ENCODE peak calls at places on chromosomes 1 and 21, in four cellular contexts. U, K, S and B are unnamed samples.

GRCh38 chr1:153733970-153734369 is 6.1 kb downstream of the INTS3 start:
- DNase-seq in U (no peak), K (no peak), S (no peak), B (no peak)

GRCh38 chr21:33256019-33256418 is 10.1 kb upstream of the IL10RB start:
- DNase-seq in U (no peak), K (no peak), S (no peak), B (no peak)

GRCh38 chr21:43926196-43926595 is 61.2 kb downstream of the AGPAT3 start:
- DNase-seq in U (no peak), K (no peak), S (no peak), B (no peak)

GRCh38 chr1:151831605-151832004 is at the start of gene RORC:
- DNase-seq in U (no peak), K (no peak), S (no peak), B (no peak)

GRCh38 chr1:10867138-10867721 is 70.8 kb upstream of the CASZ1 start:
- DNase-seq in U (peak), K (peak), S (peak), B (peak)

GRCh38 chr1:86227026-86227425 is 70.5 kb upstream of the COL24A1 start:
- DNase-seq in U (no peak), K (no peak), S (no peak), B (no peak)

GRCh38 chr1:32651461-32652073 is 559 bp downstream of the RBBP4 start:
- DNase-seq in U (no peak), K (no peak), S (no peak), B (no peak)

GRCh38 chr1:217770895-217771294 is 139.8 kb downstream of the SPATA17 start:
- DNase-seq in U (no peak), K (no peak), S (no peak), B (no peak)

GRCh38 chr1:219699870-219700269 is 87.0 kb upstream of the ZC3H11B start:
- DNase-seq in U (no peak), K (no peak), S (no peak), B (no peak)

GRCh38 chr1:221939598-221939997 is 197.7 kb upstream of the DUSP10 start:
- DNase-seq in U (no peak), K (no peak), S (no peak), B (no peak)

GRCh38 chr1:43443197-43443946 is 10.4 kb downstream of the HYI start:
- DNase-seq in U (no peak), K (no peak), S (peak), B (peak)

GRCh38 chr1:38256072-38256471 is 209.5 kb upstream of the POU3F1 start:
- DNase-seq in U (no peak), K (no peak), S (no peak), B (no peak)

GRCh38 chr1:224903955-224904354 is 25.5 kb upstream of the DNAH14 start:
- DNase-seq in U (no peak), K (no peak), S (no peak), B (no peak)

GRCh38 chr1:182598296-182598695 is 5.9 kb downstream of the RGS16 start:
- DNase-seq in U (no peak), K (no peak), S (no peak), B (no peak)

GRCh38 chr1:232033285-232033684 is 406.7 kb downstream of the DISC1 start:
- DNase-seq in U (no peak), K (no peak), S (no peak), B (no peak)